ENCODE peak calls at places on chromosomes 2 and 18, in four cellular contexts. S, Z, V and N are unnamed samples.

GRCh38 chr2:149743842-149744468 is 156.4 kb upstream of the MMADHC start:
- DNase-seq in S (no peak), Z (peak), V (no peak), N (no peak)

GRCh38 chr2:196130039-196130825 is 41.1 kb downstream of the STK17B start:
- DNase-seq in S (no peak), Z (no peak), V (no peak), N (no peak)

GRCh38 chr2:172588931-172589330 is 33.0 kb downstream of the PDK1 start:
- DNase-seq in S (no peak), Z (peak), V (no peak), N (no peak)

GRCh38 chr2:128396946-128397345 is 78.3 kb upstream of the HS6ST1 start:
- DNase-seq in S (no peak), Z (peak), V (no peak), N (no peak)

GRCh38 chr2:16181062-16181740 is 240.9 kb downstream of the MYCN start:
- DNase-seq in S (no peak), Z (no peak), V (no peak), N (no peak)

GRCh38 chr18:34795070-34795740 is 85.1 kb downstream of the DTNA start:
- DNase-seq in S (no peak), Z (no peak), V (no peak), N (no peak)

GRCh38 chr2:149826471-149827125 is 239.0 kb upstream of the MMADHC start:
- DNase-seq in S (peak), Z (peak), V (no peak), N (no peak)

GRCh38 chr2:223306371-223306770 is 254.4 kb downstream of the KCNE4 start:
- DNase-seq in S (peak), Z (peak), V (no peak), N (no peak)

GRCh38 chr2:130756041-130756720 is 841 bp downstream of the AMER3 start:
- DNase-seq in S (no peak), Z (no peak), V (no peak), N (peak)

GRCh38 chr2:55550368-55551102 is 31.0 kb downstream of the CFAP36 start:
- DNase-seq in S (peak), Z (peak), V (no peak), N (no peak)

GRCh38 chr2:207320381-207321159 is 154.8 kb upstream of the KLF7 start:
- DNase-seq in S (no peak), Z (peak), V (no peak), N (no peak)

GRCh38 chr2:239690651-239691631 is 290.1 kb upstream of the HDAC4 start:
- DNase-seq in S (no peak), Z (no peak), V (no peak), N (peak)
- TF ChIP-seq FOS in S (no peak), Z (no peak), V (no peak), N (no peak)

DNA sequence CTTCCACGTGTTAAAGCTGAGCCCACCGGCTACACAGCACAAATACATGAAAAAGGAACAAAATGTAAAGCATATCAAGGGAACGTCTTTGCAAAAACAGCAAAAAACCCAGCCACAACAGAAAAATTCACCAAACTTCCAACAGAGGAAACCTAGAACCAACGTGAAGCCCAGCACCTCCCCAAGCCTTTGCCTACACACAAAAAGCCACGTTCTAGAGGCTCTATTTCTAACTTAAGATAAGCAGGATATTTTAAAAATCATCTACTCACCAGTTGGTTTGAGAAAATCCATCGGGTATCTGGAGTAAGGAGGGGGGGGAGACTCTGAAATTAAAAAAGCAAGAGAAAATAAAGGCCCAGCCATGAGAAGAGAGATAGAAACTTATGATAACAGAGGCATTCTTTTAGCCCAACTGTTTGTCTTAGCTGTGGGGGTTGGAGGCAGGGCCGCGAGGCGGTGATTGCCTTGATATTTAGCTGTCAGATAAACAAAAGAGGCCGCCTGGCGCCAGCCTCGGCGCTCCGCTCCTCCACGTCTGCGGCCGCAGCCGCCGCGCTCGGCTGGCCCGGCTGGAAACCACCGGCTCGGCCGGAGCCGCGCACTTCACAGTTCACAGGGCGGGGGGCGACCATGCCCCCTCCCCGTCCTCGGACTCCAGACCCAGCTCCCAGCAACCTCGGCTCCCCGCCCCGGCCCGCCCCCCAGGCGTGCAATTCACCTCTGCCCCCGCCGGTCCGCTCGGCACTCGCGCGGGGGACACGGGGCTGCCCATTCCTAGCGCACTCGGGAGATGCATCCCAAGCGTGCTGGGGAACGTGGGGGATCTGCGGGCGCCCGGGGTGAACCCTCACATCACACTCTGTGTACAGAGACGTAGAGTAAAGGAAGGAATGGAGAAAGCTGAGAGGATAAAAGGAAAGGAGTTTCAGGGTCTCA is 2.4 kb downstream of the SMAD7 start:
- DNase-seq in S (peak), Z (peak), V (no peak), N (peak)
- TF ChIP-seq FOS in S (no peak), Z (no peak), V (no peak), N (no peak)

DNA sequence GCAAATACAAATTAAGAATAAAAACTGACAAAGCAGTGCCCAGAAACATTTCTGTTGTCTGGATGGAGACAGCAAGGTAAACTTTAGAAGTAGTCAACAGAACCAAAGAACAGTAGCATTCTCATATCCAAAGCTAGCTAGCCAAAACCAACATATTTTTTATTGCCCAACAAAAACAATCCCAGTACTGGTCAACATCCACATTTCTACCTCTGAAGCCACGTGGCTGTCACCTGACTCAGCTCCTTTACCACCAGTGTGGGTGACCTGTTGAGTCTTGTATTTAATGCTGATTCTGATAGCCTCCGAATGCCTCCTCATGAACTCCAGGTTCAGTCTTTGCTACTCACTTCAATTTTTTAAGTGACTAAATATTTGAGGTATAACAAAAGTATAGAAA is 43.1 kb downstream of the ANTXR1 start:
- DNase-seq in S (no peak), Z (no peak), V (no peak), N (no peak)
- TF ChIP-seq FOS in S (no peak), Z (no peak), V (no peak), N (no peak)

DNA sequence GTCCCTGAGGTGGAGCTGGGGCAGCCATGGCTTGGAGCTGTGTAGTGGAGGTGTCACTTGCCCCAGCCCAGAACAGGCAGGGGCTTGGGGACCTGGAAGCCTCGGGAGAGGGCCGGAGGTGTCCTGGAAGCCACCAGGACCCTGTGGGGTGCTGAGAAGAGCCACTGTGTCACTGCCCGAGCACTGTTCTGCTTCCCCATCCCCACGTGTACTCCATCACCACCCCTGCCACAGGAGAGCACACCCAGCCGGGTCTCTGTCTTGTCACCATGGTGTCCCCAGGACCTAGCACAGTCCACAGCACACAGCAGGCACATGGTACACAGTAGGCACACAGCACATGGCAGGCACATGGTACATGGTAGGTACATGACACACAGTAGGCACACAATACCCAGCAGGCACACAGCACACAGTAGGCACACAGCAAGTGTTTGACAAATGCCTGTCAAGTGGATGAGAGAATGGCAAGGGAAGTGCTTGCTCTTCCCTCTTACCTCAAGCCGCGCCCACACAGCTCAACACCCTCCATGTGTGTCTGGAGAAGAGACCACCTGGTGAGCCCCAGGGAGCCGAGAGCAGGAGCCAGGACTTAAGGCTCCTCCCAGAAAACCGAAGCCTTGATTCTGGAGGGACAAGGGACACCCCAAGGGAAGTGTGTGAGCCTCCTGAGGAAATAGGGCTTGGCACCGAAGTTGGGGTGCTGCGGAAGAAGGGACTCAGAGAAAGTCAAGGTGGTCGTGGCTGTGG is 13.3 kb downstream of the MBP start:
- DNase-seq in S (no peak), Z (no peak), V (no peak), N (no peak)
- TF ChIP-seq FOS in S (no peak), Z (no peak), V (no peak), N (no peak)

DNA sequence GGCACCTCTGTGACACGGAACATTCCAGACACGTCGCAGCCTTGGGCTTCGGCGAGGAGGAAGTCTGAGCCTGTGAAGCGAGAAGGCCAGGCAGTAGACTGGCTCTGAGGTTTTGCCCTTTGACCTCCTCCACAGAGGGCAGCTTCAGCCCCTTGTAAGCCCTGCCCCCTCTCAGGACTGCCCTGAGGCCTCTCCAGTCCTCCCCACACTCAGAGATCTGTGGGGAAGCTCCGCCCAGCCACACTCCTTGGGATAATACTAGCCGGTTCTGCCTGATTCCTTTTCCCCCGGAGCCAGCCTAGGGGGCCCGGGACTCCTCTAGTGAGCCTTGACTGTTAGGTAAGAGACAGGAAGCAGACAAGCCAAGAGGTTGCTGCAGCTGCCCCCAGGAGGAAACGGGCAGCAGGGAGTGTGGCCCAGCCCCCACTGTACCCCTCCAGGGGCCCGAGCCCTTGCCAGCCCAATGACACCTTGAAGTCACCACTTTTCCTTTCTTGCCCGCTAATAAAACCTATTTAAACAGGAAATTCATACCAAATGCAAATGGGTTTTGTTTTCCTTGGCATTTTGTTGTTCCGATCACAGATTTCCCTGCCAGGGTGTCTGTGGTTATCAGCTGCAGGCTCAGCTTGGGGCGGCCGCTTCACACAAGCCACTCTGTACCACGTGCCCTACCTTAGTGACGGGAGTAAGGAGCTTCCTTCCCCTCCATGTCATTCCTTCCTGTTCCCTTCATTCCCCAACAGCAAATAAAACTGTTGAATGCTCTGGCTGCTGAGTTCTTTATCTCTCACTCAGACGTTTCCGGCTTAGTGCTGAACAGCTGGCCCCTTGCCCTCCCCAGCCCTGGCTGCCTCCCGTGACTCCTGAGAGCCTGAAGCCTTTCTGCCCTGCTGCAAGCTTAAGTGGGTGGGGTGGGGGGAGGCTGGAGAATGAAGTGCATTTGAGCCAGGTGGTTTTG is 124.7 kb downstream of the CABLES1 start:
- DNase-seq in S (peak), Z (peak), V (no peak), N (peak)
- TF ChIP-seq FOS in S (peak), Z (no peak), V (no peak), N (no peak)

DNA sequence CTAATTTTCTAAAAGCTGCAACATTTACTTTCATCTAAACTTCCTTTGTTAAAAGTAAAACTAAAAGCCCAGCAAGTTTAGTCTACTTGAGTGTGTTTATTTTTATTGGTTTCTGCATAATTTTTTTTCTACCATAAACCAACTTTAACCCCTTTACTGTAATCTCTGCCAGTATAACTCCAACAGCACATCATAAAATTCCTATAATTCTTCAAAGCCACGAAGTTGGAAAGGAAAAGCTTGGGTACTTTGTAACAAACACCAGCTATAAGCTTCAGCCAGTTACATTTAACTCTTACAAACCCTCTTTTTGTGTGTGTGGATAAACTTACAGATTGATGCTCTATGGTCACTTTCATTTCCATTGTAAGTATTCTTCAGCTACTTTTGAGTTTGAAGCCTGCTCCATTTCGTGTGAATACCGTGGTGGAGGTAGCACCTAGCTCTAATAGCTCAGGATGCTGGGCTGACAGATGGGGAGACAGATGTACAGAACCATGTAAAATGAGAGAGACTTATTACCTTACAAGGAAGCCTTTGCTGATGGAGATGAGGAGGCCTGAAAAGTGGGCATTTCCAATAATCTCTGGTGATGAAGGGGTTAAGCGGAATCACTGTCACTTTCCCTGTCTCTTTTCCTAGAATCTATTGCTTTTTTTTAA is 42.5 kb downstream of the ZEB2 start:
- DNase-seq in S (no peak), Z (peak), V (no peak), N (no peak)
- TF ChIP-seq FOS in S (no peak), Z (no peak), V (no peak), N (no peak)

GRCh38 chr18:45877403-45877802 is 51.9 kb downstream of the SIGLEC15 start:
- DNase-seq in S (no peak), Z (no peak), V (no peak), N (no peak)
- TF ChIP-seq FOS in S (no peak), Z (no peak), V (no peak), N (no peak)

DNA sequence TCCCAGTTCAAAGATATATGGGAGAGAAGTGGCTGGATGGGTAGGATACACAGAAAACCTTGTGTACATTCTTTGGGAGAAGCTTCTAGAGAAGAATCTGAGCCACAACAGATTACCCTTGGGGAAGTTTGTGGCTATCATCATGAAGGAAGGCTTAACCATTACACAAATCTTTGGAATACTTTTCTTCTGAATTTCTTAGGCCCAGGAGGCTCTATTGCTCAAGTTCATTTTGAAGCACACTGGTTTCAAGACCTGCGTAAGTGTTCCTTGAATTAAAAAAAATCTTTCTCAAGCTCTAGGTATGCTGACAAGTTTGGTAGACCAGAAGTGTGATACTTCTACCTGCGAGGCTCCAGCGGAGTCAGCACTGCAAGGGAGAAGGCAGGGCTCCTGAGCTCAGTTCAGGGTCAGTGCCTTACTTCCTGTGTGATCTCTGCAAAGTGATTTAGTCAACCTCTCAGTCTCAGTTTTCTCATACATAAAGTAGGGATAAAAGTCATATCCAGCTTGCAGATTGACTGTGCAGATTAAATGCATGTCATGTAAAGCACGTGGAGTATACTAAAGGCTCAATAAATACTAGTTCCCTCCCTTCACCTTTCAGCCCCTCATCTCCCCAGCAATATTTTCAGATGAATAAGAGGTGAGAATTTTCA is 438.6 kb downstream of the DLGAP1 start:
- DNase-seq in S (no peak), Z (no peak), V (no peak), N (no peak)
- TF ChIP-seq FOS in S (no peak), Z (no peak), V (no peak), N (no peak)

DNA sequence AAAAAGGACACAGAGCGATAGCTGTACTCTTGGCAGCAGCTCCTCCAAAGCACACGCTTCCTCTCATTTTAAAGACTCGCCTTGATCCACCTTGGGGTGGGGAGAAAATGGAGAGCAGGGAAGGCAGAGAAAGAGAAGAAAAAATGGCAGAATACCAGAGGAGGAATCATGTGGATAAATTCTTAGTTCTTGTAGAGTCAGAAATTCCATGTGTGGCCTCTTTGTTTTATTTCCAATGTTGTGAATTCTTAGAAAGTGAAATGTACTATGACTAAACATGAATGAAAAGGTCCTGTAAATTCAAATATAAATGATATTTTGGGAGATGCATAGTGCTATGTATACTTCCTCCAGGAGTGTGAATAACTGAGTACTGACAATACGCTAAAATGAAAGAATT is 89.7 kb upstream of the SESTD1 start:
- DNase-seq in S (no peak), Z (no peak), V (no peak), N (no peak)
- TF ChIP-seq FOS in S (no peak), Z (no peak), V (no peak), N (no peak)

DNA sequence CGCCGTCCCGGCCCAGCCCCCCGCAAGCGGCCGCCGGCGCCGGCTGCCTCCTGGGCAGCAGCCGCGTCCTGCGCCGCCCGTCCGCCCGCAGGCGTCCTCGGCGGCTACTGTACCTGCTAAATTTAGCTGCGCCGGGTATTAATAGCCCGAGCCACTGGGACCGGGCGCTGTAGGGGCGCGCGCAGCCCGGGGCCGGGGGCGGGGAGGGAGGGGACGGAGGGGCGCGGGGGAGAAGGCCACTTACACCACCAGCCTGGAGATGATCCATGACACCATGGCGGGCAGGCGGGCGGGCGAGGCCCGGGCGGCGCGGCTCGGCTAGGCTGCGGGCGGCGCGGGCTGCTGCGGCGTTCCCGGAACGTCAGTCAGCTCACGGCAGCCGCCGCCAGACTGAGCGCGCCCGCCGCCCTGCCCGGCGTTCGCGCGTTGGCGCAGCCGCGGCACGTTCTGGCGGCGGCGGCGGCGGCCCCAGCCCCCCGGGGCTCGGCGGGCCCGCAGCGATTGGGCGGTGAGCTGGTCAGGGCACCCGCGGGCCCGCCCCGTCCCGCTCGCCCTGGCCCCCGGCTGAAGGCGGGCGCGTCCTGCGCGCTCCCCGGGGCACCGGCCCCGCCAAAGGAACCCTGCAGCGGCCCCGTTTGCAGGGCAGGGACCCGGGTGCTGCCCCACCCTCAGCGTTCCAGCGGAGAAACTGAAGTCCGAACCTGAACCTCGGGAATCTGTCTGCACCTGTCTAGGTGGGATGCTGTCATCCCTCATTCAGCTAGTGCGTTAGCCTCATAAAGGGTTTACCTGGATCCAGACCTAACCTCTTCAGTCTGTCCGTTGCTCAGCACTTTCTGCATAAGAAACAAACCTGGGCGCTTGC is at the start of gene REEP1:
- DNase-seq in S (no peak), Z (no peak), V (no peak), N (no peak)
- TF ChIP-seq FOS in S (no peak), Z (no peak), V (no peak), N (no peak)